ENCODE peak calls at places on chromosomes 4 and X, in seven cellular contexts. K, N, W, U, M, A and R are unnamed samples.

GRCh38 chr4:3801931-3802550 is 35.9 kb downstream of the ADRA2C start:
- DNase-seq in K (peak; percentile 72), N (no peak), W (no peak), U (no peak), M (no peak), A (no peak), R (no peak)

GRCh38 chr4:79042079-79042674 is 102.9 kb upstream of the PAQR3 start:
- DNase-seq in K (peak; percentile 26), N (peak; percentile 1), W (no peak), U (no peak), M (no peak), A (peak; percentile 65), R (no peak)

GRCh38 chrX:118872102-118872566 is 48.5 kb downstream of the ZCCHC12 start:
- DNase-seq in K (no peak), N (no peak), W (peak; percentile 11), U (no peak), M (no peak), A (no peak), R (peak; percentile 30)

GRCh38 chr4:62517721-62518120 is 1317.6 kb downstream of the ADGRL3 start:
- DNase-seq in K (no peak), N (no peak), W (no peak), U (no peak), M (no peak), A (peak; percentile 1), R (no peak)

GRCh38 chrX:115892787-115893671 is 277.5 kb upstream of the AGTR2 start:
- DNase-seq in K (peak; percentile 90), N (peak; percentile 63), W (peak; percentile 75), U (peak; percentile 43), M (no peak), A (peak; percentile 21), R (peak; percentile 74)

GRCh38 chr4:74640111-74640903 is 154.0 kb downstream of the BTC start:
- DNase-seq in K (no peak), N (no peak), W (no peak), U (no peak), M (no peak), A (peak; percentile 88), R (no peak)

GRCh38 chrX:112874140-112874539 is 33.5 kb upstream of the AMOT start:
- DNase-seq in K (no peak), N (no peak), W (no peak), U (no peak), M (no peak), A (no peak), R (no peak)

GRCh38 chr4:121951570-121952110 is at the start of gene TRPC3:
- DNase-seq in K (peak; percentile 48), N (peak; percentile 48), W (peak; percentile 30), U (peak; percentile 8), M (no peak), A (peak; percentile 16), R (no peak)

GRCh38 chr4:100736651-100737450 is 219.0 kb upstream of the EMCN start:
- DNase-seq in K (no peak), N (no peak), W (no peak), U (no peak), M (no peak), A (peak; percentile 45), R (no peak)

GRCh38 chr4:186829740-186830449 is 106.2 kb upstream of the FAT1 start:
- DNase-seq in K (no peak), N (no peak), W (no peak), U (no peak), M (no peak), A (peak; percentile 99), R (no peak)

GRCh38 chr4:151266542-151266941 is 10.4 kb upstream of the PRSS48 start:
- DNase-seq in K (no peak), N (no peak), W (no peak), U (no peak), M (no peak), A (peak; percentile 25), R (no peak)

GRCh38 chrX:130393451-130394074 is 8.1 kb upstream of the GPR119 start:
- DNase-seq in K (peak; percentile 58), N (no peak), W (peak; percentile 21), U (no peak), M (no peak), A (peak; percentile 62), R (peak; percentile 36)

GRCh38 chr4:180560896-180561295 is 1682.3 kb upstream of the TENM3 start:
- DNase-seq in K (no peak), N (no peak), W (no peak), U (no peak), M (no peak), A (peak; percentile 9), R (no peak)

GRCh38 chrX:39309018-39309620 is 507.9 kb downstream of the MID1IP1 start:
- DNase-seq in K (no peak), N (no peak), W (no peak), U (peak; percentile 41), M (no peak), A (peak; percentile 55), R (no peak)

GRCh38 chr4:64777286-64777685 is 368.0 kb upstream of the TECRL start:
- DNase-seq in K (no peak), N (no peak), W (no peak), U (no peak), M (no peak), A (no peak), R (no peak)

GRCh38 chr4:6772223-6772928 is 10.2 kb upstream of the KIAA0232 start:
- DNase-seq in K (no peak), N (no peak), W (peak; percentile 61), U (no peak), M (no peak), A (no peak), R (no peak)

GRCh38 chr4:128287159-128287870 is at the start of gene PGRMC2:
- DNase-seq in K (peak; percentile 58), N (no peak), W (peak; percentile 58), U (no peak), M (no peak), A (peak; percentile 63), R (peak; percentile 41)

GRCh38 chrX:65195621-65196020 is 219.4 kb upstream of the ZC4H2 start:
- DNase-seq in K (no peak), N (no peak), W (no peak), U (no peak), M (no peak), A (no peak), R (no peak)

GRCh38 chrX:23901065-23901464 is 6.7 kb downstream of the APOO start:
- DNase-seq in K (no peak), N (no peak), W (no peak), U (no peak), M (peak; percentile 87), A (peak; percentile 86), R (no peak)

GRCh38 chrX:130184168-130184567 is 12.4 kb downstream of the RAB33A start:
- DNase-seq in K (no peak), N (no peak), W (no peak), U (no peak), M (no peak), A (no peak), R (no peak)

GRCh38 chrX:104189862-104190261 is 23.6 kb downstream of the FAM199X start:
- DNase-seq in K (no peak), N (no peak), W (no peak), U (no peak), M (no peak), A (no peak), R (no peak)

GRCh38 chr4:15544196-15544730 is 74.6 kb downstream of the CC2D2A start:
- DNase-seq in K (no peak), N (no peak), W (no peak), U (no peak), M (no peak), A (no peak), R (no peak)

GRCh38 chrX:51759055-51759454 is 15.8 kb downstream of the GSPT2 start:
- DNase-seq in K (no peak), N (no peak), W (no peak), U (no peak), M (no peak), A (no peak), R (no peak)

GRCh38 chr4:94285666-94286065 is 57.0 kb downstream of the HPGDS start:
- DNase-seq in K (no peak), N (no peak), W (no peak), U (no peak), M (no peak), A (no peak), R (no peak)

GRCh38 chr4:1008840-1009646 is 2.4 kb upstream of the FGFRL1 start:
- DNase-seq in K (no peak), N (peak; percentile 69), W (peak; percentile 62), U (peak; percentile 23), M (no peak), A (no peak), R (peak; percentile 52)